ENCODE peak calls at places on chromosomes 4 and X, in seven cellular contexts. W is K562, A is HepG2, N is GM12878, I is A549, S is SK-N-SH, F is HCT116. B is an unnamed sample.

GRCh38 chrX:111288841-111289240 is 18.6 kb upstream of the CAPN6 start:
- DNase-seq in W (no peak), A (no peak), N (no peak), F (no peak), I (no peak), S (peak; percentile 33), B (no peak)

GRCh38 chrX:1554469-1555210 is 17.7 kb upstream of the P2RY8 start:
- DNase-seq in A (no peak), F (no peak), N (no peak), I (no peak), S (no peak), W (no peak), B (no peak)

GRCh38 chr4:33060873-33061542 is 2340.8 kb downstream of the PCDH7 start:
- DNase-seq in F (peak; percentile 68), W (no peak), N (no peak), A (peak; percentile 40), I (peak; percentile 0), S (peak; percentile 2), B (peak; percentile 28)

GRCh38 chr4:139564502-139564901 is 8.5 kb upstream of the SETD7 start:
- DNase-seq in A (no peak), I (no peak), S (no peak), F (no peak), N (no peak), W (no peak), B (no peak)

GRCh38 chr4:185004562-185005208 is 13.6 kb upstream of the HELT start:
- DNase-seq in N (no peak), A (no peak), F (no peak), I (no peak), W (no peak), S (no peak), B (no peak)

GRCh38 chr4:103498161-103499070 is 221.4 kb downstream of the TACR3 start:
- DNase-seq in N (peak; percentile 12), F (no peak), S (no peak), I (no peak), W (no peak), A (no peak), B (peak; percentile 4)

GRCh38 chr4:23034726-23035125 is 342.0 kb downstream of the GBA3 start:
- DNase-seq in N (no peak), F (no peak), A (no peak), I (no peak), W (no peak), S (no peak), B (no peak)

GRCh38 chr4:155679343-155679742 is 12.7 kb downstream of the GUCY1A1 start:
- DNase-seq in A (no peak), S (no peak), W (no peak), F (no peak), I (no peak), N (no peak), B (peak; percentile 38)

GRCh38 chr4:176268963-176269362 is at the start of gene ASB5:
- DNase-seq in I (no peak), A (no peak), S (no peak), W (no peak), N (no peak), F (no peak), B (no peak)

GRCh38 chrX:149713279-149714050 is 1.6 kb downstream of the MAGEA11 start:
- DNase-seq in S (no peak), N (no peak), F (no peak), W (no peak), I (no peak), A (no peak), B (no peak)

GRCh38 chrX:31036895-31037294 is 34.9 kb downstream of the FTHL17 start:
- DNase-seq in N (no peak), W (peak; percentile 36), A (peak; percentile 42), S (peak; percentile 34), F (peak; percentile 6), I (peak; percentile 10), B (peak; percentile 42)

GRCh38 chr4:24226667-24227066 is 336.8 kb upstream of the PPARGC1A start:
- DNase-seq in W (no peak), N (no peak), A (no peak), I (no peak), F (no peak), S (no peak), B (peak; percentile 72)

GRCh38 chr4:26474551-26474950 is 15.7 kb downstream of the CCKAR start:
- DNase-seq in F (no peak), S (no peak), A (no peak), W (no peak), I (no peak), N (no peak), B (no peak)

GRCh38 chr4:176780995-176781738 is 11.6 kb downstream of the VEGFC start:
- DNase-seq in W (no peak), N (no peak), I (no peak), A (no peak), S (no peak), F (no peak), B (no peak)

GRCh38 chr4:123121241-123121907 is 199.0 kb upstream of the NUDT6 start:
- DNase-seq in A (peak; percentile 69), N (no peak), I (no peak), W (no peak), F (no peak), S (no peak), B (peak; percentile 73)

GRCh38 chr4:110619401-110620247 is 3.3 kb downstream of the PITX2 start:
- DNase-seq in A (no peak), F (no peak), I (no peak), S (no peak), W (no peak), N (no peak), B (no peak)

GRCh38 chr4:185845966-185846365 is 34.0 kb upstream of the SORBS2 start:
- DNase-seq in I (no peak), S (no peak), F (no peak), N (no peak), W (no peak), A (no peak), B (no peak)

GRCh38 chr4:2127609-2128300 is 68.6 kb downstream of the NAT8L start:
- DNase-seq in N (no peak), F (no peak), I (no peak), S (no peak), A (no peak), W (no peak), B (no peak)

GRCh38 chr4:25722964-25723363 is 67.3 kb downstream of the SLC34A2 start:
- DNase-seq in N (no peak), I (no peak), S (no peak), W (no peak), F (no peak), A (no peak), B (no peak)

GRCh38 chr4:102696763-102697162 is 64.0 kb downstream of the MANBA start:
- DNase-seq in W (no peak), F (no peak), S (no peak), N (no peak), A (no peak), I (no peak), B (peak; percentile 75)

GRCh38 chrX:497201-497710 is 110.5 kb upstream of the PPP2R3B start:
- DNase-seq in N (no peak), F (no peak), S (no peak), W (no peak), A (no peak), I (no peak), B (no peak)

GRCh38 chr4:174005422-174005821 is 278.0 kb downstream of the FBXO8 start:
- DNase-seq in I (no peak), N (no peak), W (no peak), A (no peak), F (no peak), S (no peak), B (no peak)

GRCh38 chr4:38728651-38729141 is 54.1 kb downstream of the TLR10 start:
- DNase-seq in F (peak; percentile 77), W (no peak), S (no peak), N (no peak), A (peak; percentile 35), I (no peak), B (no peak)

GRCh38 chrX:11733614-11734013 is 24.4 kb upstream of the MSL3 start:
- DNase-seq in I (no peak), F (no peak), S (no peak), N (no peak), A (no peak), W (no peak), B (no peak)

GRCh38 chr4:180028682-180029081 is 2214.5 kb upstream of the TENM3 start:
- DNase-seq in W (no peak), A (peak; percentile 58), N (peak; percentile 12), F (peak; percentile 33), I (no peak), S (peak; percentile 1), B (peak; percentile 55)

DNA sequence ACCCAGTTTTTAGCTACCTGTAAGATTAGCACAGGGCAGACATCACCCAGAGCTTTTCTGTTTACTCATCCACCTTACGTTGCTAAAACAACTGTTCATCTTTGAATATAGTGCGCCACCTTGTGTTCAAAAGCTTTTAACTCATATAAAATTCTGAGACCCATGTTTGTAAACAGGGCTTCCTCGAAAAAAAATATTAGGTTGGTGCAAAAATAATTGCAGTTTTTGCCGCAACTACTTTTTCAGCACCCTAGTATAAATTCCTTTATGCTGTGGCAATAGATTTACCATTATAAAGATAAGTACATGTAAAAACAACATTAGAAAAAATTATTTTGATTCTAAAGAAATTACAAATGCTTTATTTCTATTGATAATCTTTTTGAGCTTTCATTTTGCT is 147.9 kb downstream of the LRBA start:
- DNase-seq in N (peak; percentile 41), W (peak; percentile 54), I (peak; percentile 58), A (peak; percentile 76), S (peak; percentile 62), F (peak; percentile 73), B (peak; percentile 81)
- TF ChIP-seq RAD21 in N (peak; percentile 86), W (peak; percentile 71), I (peak; percentile 78), A (peak; percentile 53), S (peak; percentile 89), F (peak; percentile 81), B (peak; percentile 77)

GRCh38 chr4:37628977-37629609 is 57.1 kb downstream of the RELL1 start:
- DNase-seq in A (no peak), F (peak; percentile 59), N (no peak), I (peak; percentile 50), W (peak; percentile 43), S (no peak), B (peak; percentile 87)
- TF ChIP-seq RAD21 in A (no peak), F (peak; percentile 13), N (no peak), I (no peak), W (no peak), S (no peak), B (no peak)

GRCh38 chr4:95547708-95548471 is 883 bp downstream of the UNC5C start:
- DNase-seq in F (no peak), I (no peak), N (no peak), S (no peak), A (no peak), W (no peak), B (no peak)
- TF ChIP-seq RAD21 in F (no peak), I (no peak), N (no peak), S (peak; percentile 1), A (no peak), W (no peak), B (no peak)

DNA sequence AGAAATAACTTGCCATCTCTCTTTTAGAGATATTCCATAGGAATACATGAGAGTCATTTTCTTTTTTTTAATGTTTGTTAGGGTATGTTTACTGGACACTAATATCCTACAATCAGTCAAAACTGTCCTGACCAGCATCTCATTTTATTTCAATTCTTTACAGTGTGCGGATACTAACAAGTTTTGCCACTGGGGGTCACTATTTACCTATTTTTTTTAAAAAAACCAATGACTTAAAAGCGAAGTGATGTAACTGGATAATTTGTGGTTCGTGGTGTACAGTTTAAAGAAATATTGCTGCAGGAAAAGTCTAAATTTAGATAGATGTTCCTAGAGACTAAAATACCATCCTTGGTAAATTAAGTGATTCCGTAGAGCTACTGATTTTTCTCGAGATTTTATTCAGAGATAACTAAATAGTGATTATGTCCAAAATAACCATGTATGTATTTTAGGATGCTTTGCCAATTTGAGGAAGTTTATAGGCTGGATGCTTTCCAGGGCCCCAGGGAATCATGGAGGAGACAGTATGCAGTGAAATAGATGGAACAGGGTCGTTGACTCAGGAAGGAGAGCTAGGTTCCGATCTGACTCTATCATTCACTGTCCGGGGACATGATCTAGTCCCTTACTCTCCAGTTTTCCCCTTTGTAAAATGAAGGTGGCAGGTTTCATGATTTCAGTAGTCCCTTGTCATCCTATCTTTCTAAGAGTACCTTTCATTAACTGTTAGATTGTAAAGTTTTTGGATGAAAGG is 34.0 kb upstream of the GNPDA2 start:
- DNase-seq in W (peak; percentile 34), S (peak; percentile 15), A (peak; percentile 7), F (peak; percentile 19), N (no peak), I (peak; percentile 1), B (peak; percentile 20)
- TF ChIP-seq RAD21 in W (peak; percentile 58), S (peak; percentile 68), A (no peak), F (peak; percentile 37), N (peak; percentile 52), I (peak; percentile 40), B (peak; percentile 20)

B was measured in IMR-90.